ENCODE peak calls at places on chromosomes 2 and 18, in eight cellular contexts. One of them, this sample, is unnamed.

GRCh38 chr18:55425698-55426097 is 162.3 kb downstream of the TCF4 start:
- DNase-seq in tibial nerve: no peak
- DNase-seq in stomach: no peak
- DNase-seq in body of pancreas: no peak
- DNase-seq in NB4: no peak
- DNase-seq in adrenal gland: no peak
- DNase-seq in lower leg skin: no peak
- DNase-seq in Peyer's patch: no peak
- DNase-seq in this sample: no peak

GRCh38 chr2:106201656-106202055 is 7.6 kb upstream of the UXS1 start:
- DNase-seq in tibial nerve: no peak
- DNase-seq in Peyer's patch: no peak
- DNase-seq in body of pancreas: no peak
- DNase-seq in adrenal gland: no peak
- DNase-seq in stomach: no peak
- DNase-seq in NB4: peak
- DNase-seq in lower leg skin: no peak
- DNase-seq in this sample: no peak

GRCh38 chr18:61569176-61569892 is 236.1 kb downstream of the CDH20 start:
- DNase-seq in Peyer's patch: no peak
- DNase-seq in tibial nerve: no peak
- DNase-seq in NB4: no peak
- DNase-seq in stomach: no peak
- DNase-seq in body of pancreas: no peak
- DNase-seq in lower leg skin: no peak
- DNase-seq in adrenal gland: peak
- DNase-seq in this sample: no peak

GRCh38 chr2:163594572-163594971 is 141.2 kb downstream of the FIGN start:
- DNase-seq in Peyer's patch: no peak
- DNase-seq in adrenal gland: no peak
- DNase-seq in tibial nerve: no peak
- DNase-seq in lower leg skin: no peak
- DNase-seq in NB4: no peak
- DNase-seq in body of pancreas: no peak
- DNase-seq in stomach: no peak
- DNase-seq in this sample: no peak

GRCh38 chr2:4518596-4518995 is 815.2 kb downstream of the DCDC2C start:
- DNase-seq in NB4: no peak
- DNase-seq in lower leg skin: no peak
- DNase-seq in tibial nerve: no peak
- DNase-seq in adrenal gland: no peak
- DNase-seq in body of pancreas: no peak
- DNase-seq in stomach: no peak
- DNase-seq in Peyer's patch: no peak
- DNase-seq in this sample: no peak

GRCh38 chr18:13500891-13501887 is 225.2 kb downstream of the FAM210A start:
- DNase-seq in adrenal gland: peak
- DNase-seq in lower leg skin: peak
- DNase-seq in body of pancreas: peak
- DNase-seq in Peyer's patch: no peak
- DNase-seq in tibial nerve: peak
- DNase-seq in NB4: no peak
- DNase-seq in stomach: peak
- DNase-seq in this sample: peak

GRCh38 chr2:86584164-86584913 is 21.1 kb upstream of the CHMP3 start:
- DNase-seq in lower leg skin: no peak
- DNase-seq in body of pancreas: no peak
- DNase-seq in stomach: no peak
- DNase-seq in NB4: peak
- DNase-seq in Peyer's patch: no peak
- DNase-seq in adrenal gland: no peak
- DNase-seq in tibial nerve: no peak
- DNase-seq in this sample: no peak

GRCh38 chr2:236977999-236978398 is 107.7 kb upstream of the COPS8 start:
- DNase-seq in stomach: no peak
- DNase-seq in lower leg skin: no peak
- DNase-seq in tibial nerve: no peak
- DNase-seq in adrenal gland: no peak
- DNase-seq in NB4: no peak
- DNase-seq in Peyer's patch: no peak
- DNase-seq in body of pancreas: no peak
- DNase-seq in this sample: no peak

GRCh38 chr2:222982010-222982908 is 69.7 kb upstream of the KCNE4 start:
- DNase-seq in NB4: peak
- DNase-seq in tibial nerve: peak
- DNase-seq in stomach: peak
- DNase-seq in lower leg skin: peak
- DNase-seq in body of pancreas: peak
- DNase-seq in Peyer's patch: no peak
- DNase-seq in adrenal gland: peak
- DNase-seq in this sample: peak

GRCh38 chr2:26970928-26971627 is 641 bp downstream of the MAPRE3 start:
- DNase-seq in tibial nerve: peak
- DNase-seq in NB4: no peak
- DNase-seq in adrenal gland: peak
- DNase-seq in Peyer's patch: no peak
- DNase-seq in stomach: no peak
- DNase-seq in body of pancreas: no peak
- DNase-seq in lower leg skin: no peak
- DNase-seq in this sample: peak

GRCh38 chr18:67301592-67301991 is 214.9 kb downstream of the DSEL start:
- DNase-seq in tibial nerve: no peak
- DNase-seq in Peyer's patch: no peak
- DNase-seq in stomach: no peak
- DNase-seq in body of pancreas: no peak
- DNase-seq in adrenal gland: no peak
- DNase-seq in NB4: no peak
- DNase-seq in lower leg skin: no peak
- DNase-seq in this sample: no peak

GRCh38 chr2:96267159-96267971 is 1.3 kb downstream of the CIAO1 start:
- DNase-seq in NB4: peak
- DNase-seq in lower leg skin: no peak
- DNase-seq in tibial nerve: no peak
- DNase-seq in Peyer's patch: peak
- DNase-seq in body of pancreas: no peak
- DNase-seq in adrenal gland: no peak
- DNase-seq in stomach: peak
- DNase-seq in this sample: no peak

GRCh38 chr2:199118701-199119241 is 339.0 kb downstream of the SATB2 start:
- DNase-seq in body of pancreas: no peak
- DNase-seq in Peyer's patch: no peak
- DNase-seq in lower leg skin: no peak
- DNase-seq in tibial nerve: no peak
- DNase-seq in adrenal gland: no peak
- DNase-seq in stomach: no peak
- DNase-seq in NB4: no peak
- DNase-seq in this sample: no peak

GRCh38 chr18:21820035-21820810 is 79.6 kb downstream of the MIB1 start:
- DNase-seq in body of pancreas: no peak
- DNase-seq in tibial nerve: no peak
- DNase-seq in Peyer's patch: no peak
- DNase-seq in adrenal gland: no peak
- DNase-seq in NB4: peak
- DNase-seq in lower leg skin: no peak
- DNase-seq in stomach: no peak
- DNase-seq in this sample: no peak

GRCh38 chr2:151486100-151486499 is 76.4 kb downstream of the RIF1 start:
- DNase-seq in NB4: no peak
- DNase-seq in lower leg skin: no peak
- DNase-seq in tibial nerve: no peak
- DNase-seq in stomach: no peak
- DNase-seq in body of pancreas: no peak
- DNase-seq in Peyer's patch: no peak
- DNase-seq in adrenal gland: no peak
- DNase-seq in this sample: no peak

GRCh38 chr2:46305767-46306166 is 8.6 kb downstream of the EPAS1 start:
- DNase-seq in NB4: no peak
- DNase-seq in lower leg skin: no peak
- DNase-seq in stomach: no peak
- DNase-seq in body of pancreas: no peak
- DNase-seq in adrenal gland: no peak
- DNase-seq in tibial nerve: no peak
- DNase-seq in Peyer's patch: no peak
- DNase-seq in this sample: no peak

GRCh38 chr2:197174539-197175094 is 136.0 kb downstream of the ANKRD44 start:
- DNase-seq in body of pancreas: peak
- DNase-seq in lower leg skin: no peak
- DNase-seq in NB4: no peak
- DNase-seq in tibial nerve: no peak
- DNase-seq in Peyer's patch: no peak
- DNase-seq in stomach: no peak
- DNase-seq in adrenal gland: peak
- DNase-seq in this sample: no peak

DNA sequence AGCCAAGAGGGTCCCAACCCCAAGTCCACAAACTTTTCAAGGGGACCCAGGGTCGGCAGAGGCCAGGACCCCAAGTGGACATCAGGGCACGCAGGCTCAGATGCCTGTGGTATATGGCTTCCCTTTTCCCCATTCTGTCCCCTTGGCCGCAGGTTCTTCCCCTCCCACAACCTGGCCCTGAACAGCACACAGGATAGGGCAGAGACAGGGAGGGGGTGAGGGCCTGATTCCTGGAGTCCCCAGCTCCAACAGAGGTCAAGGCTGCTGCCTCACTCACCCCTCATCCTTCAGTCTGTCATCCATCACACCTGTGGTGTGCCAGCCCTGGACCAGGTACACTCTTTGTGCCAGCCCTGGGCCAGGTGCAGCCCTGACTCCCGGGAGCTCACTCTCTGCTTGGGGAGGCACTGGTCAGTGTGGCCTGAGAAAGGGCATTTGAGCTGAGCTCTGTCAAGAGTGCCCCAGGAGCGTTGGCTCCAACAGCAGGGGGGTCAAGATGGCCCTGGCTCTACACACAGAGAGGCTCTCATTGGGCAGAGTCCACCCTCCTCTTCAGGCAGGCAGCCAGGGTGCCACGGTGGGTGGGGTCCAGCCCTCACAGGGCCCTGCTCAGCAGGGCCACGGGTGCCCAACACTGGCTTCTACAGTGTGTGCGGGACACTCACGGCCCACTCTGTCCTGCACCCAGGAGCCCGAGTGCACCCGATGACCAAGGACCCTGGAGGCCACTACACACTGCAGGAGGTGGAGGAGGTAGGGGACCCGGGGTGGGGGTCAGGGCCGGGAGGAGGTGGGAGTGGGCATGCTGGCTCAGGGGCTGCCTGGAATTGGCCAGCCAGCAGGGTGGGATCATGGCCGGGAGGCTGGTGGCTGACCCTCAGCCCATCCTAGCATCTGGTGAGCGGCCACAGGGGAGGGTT is 1.6 kb downstream of the AGXT start:
- DNase-seq in stomach: no peak
- DNase-seq in Peyer's patch: no peak
- DNase-seq in body of pancreas: no peak
- DNase-seq in adrenal gland: no peak
- DNase-seq in tibial nerve: no peak
- DNase-seq in NB4: no peak
- DNase-seq in lower leg skin: no peak
- DNase-seq in this sample: no peak
- TF ChIP-seq CTCF in stomach: no peak
- TF ChIP-seq CTCF in Peyer's patch: no peak
- TF ChIP-seq CTCF in body of pancreas: no peak
- TF ChIP-seq CTCF in adrenal gland: no peak
- TF ChIP-seq CTCF in tibial nerve: no peak
- TF ChIP-seq CTCF in NB4: no peak
- TF ChIP-seq CTCF in lower leg skin: no peak
- TF ChIP-seq CTCF in this sample: no peak

GRCh38 chr2:67838205-67838604 is 224.6 kb downstream of the C1D start:
- DNase-seq in stomach: no peak
- DNase-seq in tibial nerve: no peak
- DNase-seq in NB4: no peak
- DNase-seq in adrenal gland: no peak
- DNase-seq in Peyer's patch: no peak
- DNase-seq in lower leg skin: no peak
- DNase-seq in body of pancreas: no peak
- DNase-seq in this sample: no peak

GRCh38 chr2:67836861-67837260 is 225.9 kb downstream of the C1D start:
- DNase-seq in lower leg skin: no peak
- DNase-seq in NB4: no peak
- DNase-seq in tibial nerve: no peak
- DNase-seq in body of pancreas: peak
- DNase-seq in adrenal gland: no peak
- DNase-seq in Peyer's patch: no peak
- DNase-seq in stomach: no peak
- DNase-seq in this sample: peak

GRCh38 chr2:67833632-67834031 is 229.2 kb downstream of the C1D start:
- DNase-seq in NB4: no peak
- DNase-seq in stomach: no peak
- DNase-seq in adrenal gland: no peak
- DNase-seq in Peyer's patch: no peak
- DNase-seq in body of pancreas: no peak
- DNase-seq in tibial nerve: no peak
- DNase-seq in lower leg skin: no peak
- DNase-seq in this sample: no peak

GRCh38 chr2:67835266-67835665 is 227.5 kb downstream of the C1D start:
- DNase-seq in body of pancreas: no peak
- DNase-seq in Peyer's patch: no peak
- DNase-seq in adrenal gland: no peak
- DNase-seq in NB4: no peak
- DNase-seq in stomach: no peak
- DNase-seq in lower leg skin: no peak
- DNase-seq in tibial nerve: no peak
- DNase-seq in this sample: no peak

DNA sequence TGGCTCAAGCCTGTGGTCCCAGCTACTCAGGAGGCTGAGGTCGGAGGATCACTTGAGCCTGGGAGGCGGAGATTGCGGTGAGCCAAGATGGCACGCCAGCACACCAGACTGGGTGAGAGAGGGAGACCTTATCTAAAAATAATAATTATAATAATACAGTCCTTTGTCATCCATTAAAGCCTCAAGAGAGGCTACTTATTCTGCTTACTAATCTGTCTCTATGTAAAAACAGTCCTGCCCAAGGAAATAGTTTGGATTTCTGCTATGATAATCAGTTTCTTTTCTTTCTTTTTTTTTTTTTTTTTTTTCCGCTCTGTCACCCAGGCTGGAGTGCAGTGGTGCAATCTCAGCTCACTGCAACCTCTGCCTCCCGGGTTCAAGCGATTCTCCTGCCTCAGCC is 228.3 kb downstream of the C1D start:
- DNase-seq in tibial nerve: no peak
- DNase-seq in lower leg skin: no peak
- DNase-seq in stomach: no peak
- DNase-seq in body of pancreas: no peak
- DNase-seq in adrenal gland: no peak
- DNase-seq in Peyer's patch: no peak
- DNase-seq in NB4: no peak
- DNase-seq in this sample: no peak
- TF ChIP-seq POLR2A in tibial nerve: no peak
- TF ChIP-seq POLR2A in lower leg skin: no peak
- TF ChIP-seq POLR2A in stomach: no peak
- TF ChIP-seq POLR2A in body of pancreas: no peak
- TF ChIP-seq POLR2A in adrenal gland: no peak
- TF ChIP-seq POLR2A in Peyer's patch: no peak
- TF ChIP-seq POLR2A in NB4: no peak
- TF ChIP-seq POLR2A in this sample: no peak

GRCh38 chr18:9017170-9017899 is 85.2 kb upstream of the NDUFV2 start:
- DNase-seq in tibial nerve: peak
- DNase-seq in NB4: peak
- DNase-seq in adrenal gland: peak
- DNase-seq in Peyer's patch: peak
- DNase-seq in lower leg skin: peak
- DNase-seq in body of pancreas: peak
- DNase-seq in stomach: peak
- DNase-seq in this sample: peak
- TF ChIP-seq CTCF in tibial nerve: no peak
- TF ChIP-seq CTCF in NB4: no peak
- TF ChIP-seq CTCF in adrenal gland: no peak
- TF ChIP-seq CTCF in Peyer's patch: no peak
- TF ChIP-seq CTCF in lower leg skin: no peak
- TF ChIP-seq CTCF in body of pancreas: no peak
- TF ChIP-seq CTCF in stomach: no peak
- TF ChIP-seq CTCF in this sample: no peak

GRCh38 chr2:10120158-10120937 is 2.2 kb upstream of the RRM2 start:
- DNase-seq in adrenal gland: peak
- DNase-seq in Peyer's patch: peak
- DNase-seq in tibial nerve: peak
- DNase-seq in stomach: peak
- DNase-seq in lower leg skin: peak
- DNase-seq in NB4: peak
- DNase-seq in body of pancreas: peak
- DNase-seq in this sample: peak
- TF ChIP-seq POLR2A in adrenal gland: no peak
- TF ChIP-seq POLR2A in Peyer's patch: peak
- TF ChIP-seq POLR2A in tibial nerve: no peak
- TF ChIP-seq POLR2A in stomach: no peak
- TF ChIP-seq POLR2A in lower leg skin: no peak
- TF ChIP-seq POLR2A in NB4: peak
- TF ChIP-seq POLR2A in body of pancreas: peak
- TF ChIP-seq POLR2A in this sample: no peak